ENCODE peak calls at places on chromosome 16, in four cellular contexts. One of them, this sample, is unnamed.

GRCh38 chr16:29961479-29962343 is at the start of gene TMEM219:
- DNase-seq in stimulated activated CD4-positive, alpha-beta T cell treated with anti-CD3 and anti-CD28 coated beads, Interleukin-15, amount 100 ng/mL, for 1 hour: peak
- DNase-seq in naive thymus-derived CD4-positive, alpha-beta T cell: peak
- DNase-seq in esophagus squamous epithelium: peak
- DNase-seq in this sample: peak

GRCh38 chr16:70396209-70396904 is 42.5 kb downstream of the ST3GAL2 start:
- DNase-seq in stimulated activated CD4-positive, alpha-beta T cell treated with anti-CD3 and anti-CD28 coated beads, Interleukin-15, amount 100 ng/mL, for 1 hour: no peak
- DNase-seq in naive thymus-derived CD4-positive, alpha-beta T cell: no peak
- DNase-seq in esophagus squamous epithelium: no peak
- DNase-seq in this sample: no peak

GRCh38 chr16:79542196-79542859 is 58.2 kb downstream of the MAF start:
- DNase-seq in stimulated activated CD4-positive, alpha-beta T cell treated with anti-CD3 and anti-CD28 coated beads, Interleukin-15, amount 100 ng/mL, for 1 hour: no peak
- DNase-seq in naive thymus-derived CD4-positive, alpha-beta T cell: no peak
- DNase-seq in esophagus squamous epithelium: no peak
- DNase-seq in this sample: no peak

GRCh38 chr16:24731722-24732419 is 2.4 kb downstream of the TNRC6A start:
- DNase-seq in stimulated activated CD4-positive, alpha-beta T cell treated with anti-CD3 and anti-CD28 coated beads, Interleukin-15, amount 100 ng/mL, for 1 hour: no peak
- DNase-seq in naive thymus-derived CD4-positive, alpha-beta T cell: peak
- DNase-seq in esophagus squamous epithelium: no peak
- DNase-seq in this sample: no peak

GRCh38 chr16:35639233-35640205 is 2180.1 kb downstream of the TP53TG3F start:
- DNase-seq in stimulated activated CD4-positive, alpha-beta T cell treated with anti-CD3 and anti-CD28 coated beads, Interleukin-15, amount 100 ng/mL, for 1 hour: no peak
- DNase-seq in naive thymus-derived CD4-positive, alpha-beta T cell: no peak
- DNase-seq in esophagus squamous epithelium: no peak
- DNase-seq in this sample: no peak

GRCh38 chr16:55323637-55324490 is at the start of gene IRX6:
- DNase-seq in stimulated activated CD4-positive, alpha-beta T cell treated with anti-CD3 and anti-CD28 coated beads, Interleukin-15, amount 100 ng/mL, for 1 hour: no peak
- DNase-seq in naive thymus-derived CD4-positive, alpha-beta T cell: no peak
- DNase-seq in esophagus squamous epithelium: no peak
- DNase-seq in this sample: no peak

GRCh38 chr16:29694384-29695195 is 15.6 kb downstream of the QPRT start:
- DNase-seq in stimulated activated CD4-positive, alpha-beta T cell treated with anti-CD3 and anti-CD28 coated beads, Interleukin-15, amount 100 ng/mL, for 1 hour: no peak
- DNase-seq in naive thymus-derived CD4-positive, alpha-beta T cell: no peak
- DNase-seq in esophagus squamous epithelium: no peak
- DNase-seq in this sample: no peak

GRCh38 chr16:14491831-14492529 is 138.1 kb downstream of the PARN start:
- DNase-seq in stimulated activated CD4-positive, alpha-beta T cell treated with anti-CD3 and anti-CD28 coated beads, Interleukin-15, amount 100 ng/mL, for 1 hour: no peak
- DNase-seq in naive thymus-derived CD4-positive, alpha-beta T cell: no peak
- DNase-seq in esophagus squamous epithelium: no peak
- DNase-seq in this sample: no peak

GRCh38 chr16:75179208-75179607 is 27.8 kb downstream of the CTRB2 start:
- DNase-seq in stimulated activated CD4-positive, alpha-beta T cell treated with anti-CD3 and anti-CD28 coated beads, Interleukin-15, amount 100 ng/mL, for 1 hour: no peak
- DNase-seq in naive thymus-derived CD4-positive, alpha-beta T cell: no peak
- DNase-seq in esophagus squamous epithelium: no peak
- DNase-seq in this sample: no peak

GRCh38 chr16:10565167-10565566 is 15.2 kb downstream of the EMP2 start:
- DNase-seq in stimulated activated CD4-positive, alpha-beta T cell treated with anti-CD3 and anti-CD28 coated beads, Interleukin-15, amount 100 ng/mL, for 1 hour: no peak
- DNase-seq in naive thymus-derived CD4-positive, alpha-beta T cell: no peak
- DNase-seq in esophagus squamous epithelium: no peak
- DNase-seq in this sample: no peak